ENCODE peak calls at places on chromosomes 16 and 17, in seven cellular contexts. J is CD8-positive, alpha-beta memory T cell; B is effector memory CD4-positive, alpha-beta T cell; T is trophoblast cell; Z is H9; F is neuronal stem cell; S is aorta. I is an unnamed sample.

GRCh38 chr17:40092581-40092980 is 7.8 kb downstream of the NR1D1 start:
- DNase-seq in J (no peak), B (no peak), T (no peak), Z (no peak), F (no peak), S (no peak), I (no peak)

GRCh38 chr16:6897910-6898475 is 434.7 kb upstream of the RBFOX1 start:
- DNase-seq in J (no peak), B (no peak), T (no peak), Z (no peak), F (no peak), S (no peak), I (no peak)

GRCh38 chr17:33667052-33667509 is 374.0 kb upstream of the ASIC2 start:
- DNase-seq in J (no peak), B (peak; percentile 8), T (peak; percentile 41), Z (no peak), F (no peak), S (no peak), I (no peak)

GRCh38 chr16:57297856-57298255 is 13.4 kb upstream of the PLLP start:
- DNase-seq in J (peak; percentile 74), B (peak; percentile 50), T (no peak), Z (peak; percentile 47), F (no peak), S (peak; percentile 59), I (no peak)

GRCh38 chr17:48610282-48611211 is at the start of gene HOXB7:
- DNase-seq in J (peak; percentile 59), B (peak; percentile 57), T (peak; percentile 66), Z (peak; percentile 70), F (no peak), S (peak; percentile 94), I (no peak)

GRCh38 chr16:84765606-84766580 is 53.9 kb upstream of the CRISPLD2 start:
- DNase-seq in J (peak; percentile 40), B (no peak), T (no peak), Z (no peak), F (no peak), S (no peak), I (no peak)

GRCh38 chr17:45719335-45720071 is 64.6 kb upstream of the CRHR1 start:
- DNase-seq in J (no peak), B (no peak), T (peak; percentile 53), Z (peak; percentile 74), F (no peak), S (no peak), I (no peak)

GRCh38 chr16:56915311-56916105 is 16.4 kb upstream of the HERPUD1 start:
- DNase-seq in J (no peak), B (no peak), T (no peak), Z (no peak), F (no peak), S (peak; percentile 77), I (no peak)

GRCh38 chr17:47721725-47722124 is 11.3 kb upstream of the TBX21 start:
- DNase-seq in J (no peak), B (no peak), T (no peak), Z (no peak), F (no peak), S (no peak), I (no peak)

GRCh38 chr17:13413001-13413400 is 188.7 kb downstream of the HS3ST3A1 start:
- DNase-seq in J (no peak), B (no peak), T (peak; percentile 57), Z (no peak), F (no peak), S (no peak), I (no peak)

DNA sequence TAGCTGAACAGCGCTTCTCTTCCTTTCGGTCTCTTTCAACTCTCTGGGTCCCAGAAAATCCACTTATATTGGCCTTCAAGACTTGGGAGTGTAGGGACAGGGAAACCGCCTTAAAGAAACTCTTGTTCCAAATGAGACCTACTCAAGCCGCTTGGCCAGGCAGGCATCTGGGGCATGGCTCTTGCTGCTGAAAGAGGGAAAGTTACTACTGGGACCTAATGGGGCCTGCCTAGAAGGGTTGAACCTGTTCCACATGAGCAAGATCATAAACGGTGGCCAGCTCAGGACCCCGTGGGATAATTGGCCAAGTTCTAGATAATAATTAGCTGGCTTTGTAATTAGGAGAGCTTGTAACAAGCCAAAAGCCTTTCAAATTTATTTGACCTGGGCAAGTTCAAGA is 13.2 kb downstream of the CDH1 start:
- DNase-seq in J (no peak), B (no peak), T (no peak), Z (no peak), F (no peak), S (no peak), I (no peak)
- H3K4me1 ChIP-seq in J (peaks cover 10% of the 10 kb centered on the region), B (no peaks in the 10 kb centered on the region), T (peaks cover 11% of the 10 kb centered on the region), Z (peaks cover 4% of the 10 kb centered on the region), F (no peaks in the 10 kb centered on the region), S (no peaks in the 10 kb centered on the region), I (peaks cover 1% of the 10 kb centered on the region)

GRCh38 chr16:89565506-89566372 is 5.3 kb downstream of the RPL13 start:
- DNase-seq in J (peak; percentile 41), B (peak; percentile 22), T (peak; percentile 48), Z (peak; percentile 85), F (no peak), S (peak; percentile 84), I (no peak)
- H3K4me1 ChIP-seq in J (peaks cover 50% of the 10 kb centered on the region), B (peaks cover 31% of the 10 kb centered on the region), T (peaks cover 22% of the 10 kb centered on the region), Z (no peaks in the 10 kb centered on the region), F (peaks cover 23% of the 10 kb centered on the region), S (no peaks in the 10 kb centered on the region), I (peaks cover 4% of the 10 kb centered on the region)

GRCh38 chr17:72501404-72502110 is 380.7 kb downstream of the SOX9 start:
- DNase-seq in J (no peak), B (no peak), T (peak; percentile 35), Z (no peak), F (no peak), S (peak; percentile 75), I (no peak)
- H3K4me1 ChIP-seq in J (no peaks in the 10 kb centered on the region), B (no peaks in the 10 kb centered on the region), T (peaks cover 21% of the 10 kb centered on the region), Z (no peaks in the 10 kb centered on the region), F (peaks cover 14% of the 10 kb centered on the region), S (no peaks in the 10 kb centered on the region), I (peaks cover 5% of the 10 kb centered on the region)

GRCh38 chr16:82631701-82632685 is 5.2 kb downstream of the CDH13 start:
- DNase-seq in J (no peak), B (no peak), T (no peak), Z (peak; percentile 50), F (no peak), S (no peak), I (no peak)
- H3K4me1 ChIP-seq in J (no peaks in the 10 kb centered on the region), B (peaks cover 7% of the 10 kb centered on the region), T (peaks cover 24% of the 10 kb centered on the region), Z (peaks cover 10% of the 10 kb centered on the region), F (peaks cover 9% of the 10 kb centered on the region), S (peaks cover 4% of the 10 kb centered on the region), I (peaks cover 4% of the 10 kb centered on the region)

GRCh38 chr17:28935744-28936460 is 15.4 kb downstream of the PHF12 start:
- DNase-seq in J (no peak), B (no peak), T (no peak), Z (no peak), F (no peak), S (no peak), I (no peak)
- H3K4me1 ChIP-seq in J (peaks cover 56% of the 10 kb centered on the region), B (peaks cover 17% of the 10 kb centered on the region), T (no peaks in the 10 kb centered on the region), Z (peaks cover 9% of the 10 kb centered on the region), F (peaks cover 25% of the 10 kb centered on the region), S (peaks cover 6% of the 10 kb centered on the region), I (peaks cover 1% of the 10 kb centered on the region)

GRCh38 chr16:19133600-19133999 is 19.8 kb downstream of the ITPRIPL2 start:
- DNase-seq in J (no peak), B (no peak), T (no peak), Z (no peak), F (no peak), S (no peak), I (no peak)
- H3K4me1 ChIP-seq in J (no peaks in the 10 kb centered on the region), B (no peaks in the 10 kb centered on the region), T (peaks cover 8% of the 10 kb centered on the region), Z (peaks cover 3% of the 10 kb centered on the region), F (no peaks in the 10 kb centered on the region), S (no peaks in the 10 kb centered on the region), I (no peaks in the 10 kb centered on the region)

GRCh38 chr17:17109231-17109630 is 67.0 kb downstream of the MPRIP start:
- DNase-seq in J (no peak), B (no peak), T (no peak), Z (no peak), F (no peak), S (no peak), I (no peak)
- H3K4me1 ChIP-seq in J (peaks cover 41% of the 10 kb centered on the region), B (peaks cover 44% of the 10 kb centered on the region), T (no peaks in the 10 kb centered on the region), Z (no peaks in the 10 kb centered on the region), F (peaks cover 8% of the 10 kb centered on the region), S (peaks cover 1% of the 10 kb centered on the region), I (peaks cover 2% of the 10 kb centered on the region)

GRCh38 chr17:80261895-80262279 is 1.2 kb downstream of the RNF213 start:
- DNase-seq in J (no peak), B (no peak), T (peak; percentile 7), Z (no peak), F (no peak), S (no peak), I (no peak)

GRCh38 chr17:80261159-80261894 is 675 bp downstream of the RNF213 start:
- DNase-seq in J (peak; percentile 87), B (peak; percentile 60), T (peak; percentile 52), Z (peak; percentile 95), F (peak; percentile 79), S (peak; percentile 86), I (peak; percentile 81)

GRCh38 chr17:80262775-80263244 is 2.2 kb downstream of the RNF213 start:
- DNase-seq in J (no peak), B (no peak), T (no peak), Z (no peak), F (no peak), S (no peak), I (no peak)

GRCh38 chr17:80263253-80264047 is 2.8 kb downstream of the RNF213 start:
- DNase-seq in J (peak; percentile 76), B (peak; percentile 84), T (peak; percentile 56), Z (peak; percentile 62), F (no peak), S (peak; percentile 86), I (no peak)

DNA sequence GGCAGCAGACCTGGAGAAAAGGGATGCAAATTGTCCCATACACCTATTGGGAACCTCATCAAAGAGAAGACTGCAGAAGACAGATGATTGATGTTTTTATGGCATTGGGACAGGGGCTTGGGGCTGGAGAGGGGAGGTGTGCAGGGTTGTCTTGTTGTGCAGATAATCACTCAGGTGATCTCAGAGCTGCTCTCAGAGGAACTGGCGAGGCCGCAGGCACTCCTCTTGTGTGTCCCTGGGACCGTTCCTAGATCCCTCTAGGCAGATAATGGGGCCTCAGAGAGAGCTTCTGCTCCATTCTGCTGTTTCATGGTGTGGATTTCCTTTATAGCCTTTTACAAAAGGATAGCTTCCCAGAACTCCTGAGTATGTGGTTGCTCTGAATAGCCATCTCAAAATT is 1.6 kb downstream of the RNF213 start:
- DNase-seq in J (no peak), B (no peak), T (peak; percentile 11), Z (no peak), F (no peak), S (no peak), I (no peak)
- H3K4me1 ChIP-seq in J (peaks cover 47% of the 10 kb centered on the region), B (peaks cover 44% of the 10 kb centered on the region), T (peaks cover 21% of the 10 kb centered on the region), Z (peaks cover 10% of the 10 kb centered on the region), F (peaks cover 17% of the 10 kb centered on the region), S (no peaks in the 10 kb centered on the region), I (peaks cover 11% of the 10 kb centered on the region)

DNA sequence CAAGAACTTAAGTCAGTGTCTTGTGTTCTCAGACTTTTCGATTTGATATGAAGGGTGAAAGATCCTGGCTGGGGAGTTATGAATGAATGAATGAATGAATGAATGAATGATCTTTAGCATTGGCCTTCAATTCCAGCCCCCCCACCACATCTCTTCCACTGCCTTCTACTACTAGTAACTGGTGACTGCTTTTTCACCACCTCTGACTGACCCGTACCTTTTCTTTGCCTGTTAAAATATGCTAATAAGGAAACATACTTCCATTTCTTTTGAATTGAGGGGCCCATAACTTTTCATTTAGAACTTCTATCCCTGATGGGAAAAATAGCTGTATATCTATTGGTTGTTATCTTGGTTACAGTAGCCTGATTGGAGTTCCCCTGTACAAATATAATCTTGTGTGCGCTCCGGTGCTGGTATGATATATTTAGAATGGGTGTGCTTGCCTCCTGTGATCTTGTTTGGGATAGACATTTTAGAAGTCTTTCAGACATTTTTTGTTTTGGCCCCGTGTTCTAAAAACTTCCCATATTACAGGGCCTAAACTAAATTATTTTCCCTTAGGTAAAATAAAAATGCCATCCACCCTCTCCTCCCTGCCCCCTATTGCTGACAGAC is 3.4 kb downstream of the LYRM1 start:
- DNase-seq in J (no peak), B (no peak), T (no peak), Z (no peak), F (no peak), S (no peak), I (no peak)
- H3K4me1 ChIP-seq in J (peaks cover 40% of the 10 kb centered on the region), B (peaks cover 18% of the 10 kb centered on the region), T (peaks cover 15% of the 10 kb centered on the region), Z (no peaks in the 10 kb centered on the region), F (peaks cover 8% of the 10 kb centered on the region), S (peaks cover 4% of the 10 kb centered on the region), I (peaks cover 1% of the 10 kb centered on the region)